ENCODE peak calls at places on chromosome 6, in ten cellular contexts. One of them, this sample, is unnamed.

GRCh38 chr6:15510536-15511247 is 152.1 kb downstream of the DTNBP1 start:
- DNase-seq in gastrocnemius medialis: peak; percentile 58
- DNase-seq in small intestine: no peak
- DNase-seq in effector memory CD4-positive, alpha-beta T cell: no peak
- DNase-seq in GM23248: no peak
- DNase-seq in spleen: peak; percentile 55
- DNase-seq in hepatocyte: no peak
- DNase-seq in endothelial cell of umbilical vein: no peak
- DNase-seq in fibroblast of lung: no peak
- DNase-seq in cardiac muscle cell: no peak
- DNase-seq in this sample: no peak

GRCh38 chr6:66962082-66962481 is 1255.1 kb upstream of the EYS start:
- DNase-seq in gastrocnemius medialis: no peak
- DNase-seq in small intestine: no peak
- DNase-seq in effector memory CD4-positive, alpha-beta T cell: no peak
- DNase-seq in GM23248: no peak
- DNase-seq in spleen: no peak
- DNase-seq in hepatocyte: no peak
- DNase-seq in endothelial cell of umbilical vein: no peak
- DNase-seq in fibroblast of lung: no peak
- DNase-seq in cardiac muscle cell: no peak
- DNase-seq in this sample: no peak

GRCh38 chr6:104728444-104728843 is 131.3 kb downstream of the HACE1 start:
- DNase-seq in gastrocnemius medialis: no peak
- DNase-seq in small intestine: no peak
- DNase-seq in effector memory CD4-positive, alpha-beta T cell: no peak
- DNase-seq in GM23248: no peak
- DNase-seq in spleen: no peak
- DNase-seq in hepatocyte: no peak
- DNase-seq in endothelial cell of umbilical vein: peak; percentile 26
- DNase-seq in fibroblast of lung: peak; percentile 7
- DNase-seq in cardiac muscle cell: peak; percentile 34
- DNase-seq in this sample: no peak

GRCh38 chr6:107386904-107387303 is 72.5 kb downstream of the PDSS2 start:
- DNase-seq in gastrocnemius medialis: no peak
- DNase-seq in small intestine: no peak
- DNase-seq in effector memory CD4-positive, alpha-beta T cell: no peak
- DNase-seq in GM23248: no peak
- DNase-seq in spleen: no peak
- DNase-seq in hepatocyte: no peak
- DNase-seq in endothelial cell of umbilical vein: no peak
- DNase-seq in fibroblast of lung: no peak
- DNase-seq in cardiac muscle cell: no peak
- DNase-seq in this sample: no peak

GRCh38 chr6:139027620-139028182 is 844 bp upstream of the ABRACL start:
- DNase-seq in gastrocnemius medialis: no peak
- DNase-seq in small intestine: peak; percentile 89
- DNase-seq in effector memory CD4-positive, alpha-beta T cell: peak; percentile 7
- DNase-seq in GM23248: peak; percentile 64
- DNase-seq in spleen: no peak
- DNase-seq in hepatocyte: peak; percentile 72
- DNase-seq in endothelial cell of umbilical vein: peak; percentile 52
- DNase-seq in fibroblast of lung: peak; percentile 45
- DNase-seq in cardiac muscle cell: peak; percentile 40
- DNase-seq in this sample: peak; percentile 30

GRCh38 chr6:138253731-138254130 is 35.4 kb upstream of the PBOV1 start:
- DNase-seq in gastrocnemius medialis: no peak
- DNase-seq in small intestine: no peak
- DNase-seq in effector memory CD4-positive, alpha-beta T cell: no peak
- DNase-seq in GM23248: no peak
- DNase-seq in spleen: no peak
- DNase-seq in hepatocyte: no peak
- DNase-seq in endothelial cell of umbilical vein: no peak
- DNase-seq in fibroblast of lung: no peak
- DNase-seq in cardiac muscle cell: no peak
- DNase-seq in this sample: no peak

GRCh38 chr6:151063339-151063738 is 176.4 kb upstream of the AKAP12 start:
- DNase-seq in gastrocnemius medialis: no peak
- DNase-seq in small intestine: no peak
- DNase-seq in effector memory CD4-positive, alpha-beta T cell: no peak
- DNase-seq in GM23248: peak; percentile 75
- DNase-seq in spleen: no peak
- DNase-seq in hepatocyte: no peak
- DNase-seq in endothelial cell of umbilical vein: peak; percentile 92
- DNase-seq in fibroblast of lung: peak; percentile 96
- DNase-seq in cardiac muscle cell: peak; percentile 40
- DNase-seq in this sample: peak; percentile 95

GRCh38 chr6:10269814-10270472 is 144.9 kb downstream of the TFAP2A start:
- DNase-seq in gastrocnemius medialis: no peak
- DNase-seq in small intestine: no peak
- DNase-seq in effector memory CD4-positive, alpha-beta T cell: no peak
- DNase-seq in GM23248: peak; percentile 50
- DNase-seq in spleen: no peak
- DNase-seq in hepatocyte: peak; percentile 11
- DNase-seq in endothelial cell of umbilical vein: no peak
- DNase-seq in fibroblast of lung: peak; percentile 34
- DNase-seq in cardiac muscle cell: no peak
- DNase-seq in this sample: peak; percentile 20

GRCh38 chr6:163460307-163460782 is 45.8 kb downstream of the QKI start:
- DNase-seq in gastrocnemius medialis: no peak
- DNase-seq in small intestine: peak; percentile 54
- DNase-seq in effector memory CD4-positive, alpha-beta T cell: no peak
- DNase-seq in GM23248: peak; percentile 78
- DNase-seq in spleen: no peak
- DNase-seq in hepatocyte: no peak
- DNase-seq in endothelial cell of umbilical vein: peak; percentile 84
- DNase-seq in fibroblast of lung: peak; percentile 72
- DNase-seq in cardiac muscle cell: peak; percentile 45
- DNase-seq in this sample: peak; percentile 63

GRCh38 chr6:163459007-163459406 is 44.5 kb downstream of the QKI start:
- DNase-seq in gastrocnemius medialis: no peak
- DNase-seq in small intestine: no peak
- DNase-seq in effector memory CD4-positive, alpha-beta T cell: no peak
- DNase-seq in GM23248: no peak
- DNase-seq in spleen: peak; percentile 41
- DNase-seq in hepatocyte: no peak
- DNase-seq in endothelial cell of umbilical vein: no peak
- DNase-seq in fibroblast of lung: peak; percentile 48
- DNase-seq in cardiac muscle cell: no peak
- DNase-seq in this sample: no peak

GRCh38 chr6:163455553-163455952 is 41.0 kb downstream of the QKI start:
- DNase-seq in gastrocnemius medialis: no peak
- DNase-seq in small intestine: no peak
- DNase-seq in effector memory CD4-positive, alpha-beta T cell: no peak
- DNase-seq in GM23248: peak; percentile 45
- DNase-seq in spleen: no peak
- DNase-seq in hepatocyte: no peak
- DNase-seq in endothelial cell of umbilical vein: no peak
- DNase-seq in fibroblast of lung: peak; percentile 77
- DNase-seq in cardiac muscle cell: no peak
- DNase-seq in this sample: peak; percentile 72

GRCh38 chr6:163459536-163459935 is 45.0 kb downstream of the QKI start:
- DNase-seq in gastrocnemius medialis: no peak
- DNase-seq in small intestine: no peak
- DNase-seq in effector memory CD4-positive, alpha-beta T cell: no peak
- DNase-seq in GM23248: no peak
- DNase-seq in spleen: no peak
- DNase-seq in hepatocyte: no peak
- DNase-seq in endothelial cell of umbilical vein: no peak
- DNase-seq in fibroblast of lung: peak; percentile 76
- DNase-seq in cardiac muscle cell: no peak
- DNase-seq in this sample: peak; percentile 76

DNA sequence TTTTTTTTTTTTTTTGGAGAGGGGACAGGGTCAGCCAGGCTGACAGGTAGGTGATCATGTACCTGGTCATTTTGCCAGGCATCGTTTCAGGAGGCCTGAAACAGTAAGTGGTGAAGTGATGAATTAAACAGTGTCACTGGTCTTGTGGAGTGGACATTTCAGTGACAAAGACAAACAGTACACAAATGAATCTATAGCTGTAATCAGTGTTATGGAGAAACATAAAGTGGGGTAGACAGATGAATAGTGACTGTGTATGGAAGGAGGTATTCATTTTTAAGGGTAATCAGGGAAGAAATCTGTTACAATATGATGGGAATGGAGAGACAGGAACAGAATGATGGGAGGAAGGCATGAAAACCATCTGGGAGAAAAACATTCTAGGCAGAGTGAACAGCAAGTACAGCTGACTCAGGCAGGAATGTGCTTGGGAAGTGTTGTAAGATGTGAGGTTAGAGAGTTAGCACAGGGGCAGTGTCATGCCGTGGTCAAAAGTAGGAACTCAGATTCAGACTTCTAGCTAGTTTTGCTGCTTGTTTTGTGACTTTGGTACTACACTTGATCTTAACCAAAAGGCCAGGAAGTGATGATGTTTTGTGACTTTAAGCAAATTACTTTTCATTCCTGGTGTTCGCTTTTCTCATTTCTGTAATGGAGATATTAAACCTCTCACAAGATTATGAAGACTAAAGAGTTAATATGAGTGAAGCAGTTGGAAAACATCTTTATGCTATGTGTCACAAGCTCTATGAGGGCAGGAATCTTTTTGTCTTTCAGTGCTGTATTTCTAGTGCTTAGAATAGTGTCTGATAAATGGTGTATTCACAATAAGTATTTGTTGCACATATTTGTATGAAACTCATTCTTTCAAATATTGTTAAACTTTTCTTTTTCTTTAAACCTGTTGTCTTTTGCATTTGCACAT is 43.4 kb downstream of the QKI start:
- DNase-seq in gastrocnemius medialis: peak; percentile 63
- DNase-seq in small intestine: peak; percentile 3
- DNase-seq in effector memory CD4-positive, alpha-beta T cell: no peak
- DNase-seq in GM23248: peak; percentile 95
- DNase-seq in spleen: no peak
- DNase-seq in hepatocyte: peak; percentile 39
- DNase-seq in endothelial cell of umbilical vein: peak; percentile 58
- DNase-seq in fibroblast of lung: peak; percentile 97
- DNase-seq in cardiac muscle cell: peak; percentile 93
- DNase-seq in this sample: peak; percentile 97
- H3K4me1 ChIP-seq in gastrocnemius medialis: peaks cover 91% of the 10 kb centered on the region
- H3K4me1 ChIP-seq in small intestine: peaks cover 3% of the 10 kb centered on the region
- H3K4me1 ChIP-seq in effector memory CD4-positive, alpha-beta T cell: peaks cover 19% of the 10 kb centered on the region
- H3K4me1 ChIP-seq in GM23248: peaks cover 67% of the 10 kb centered on the region
- H3K4me1 ChIP-seq in spleen: peaks cover 22% of the 10 kb centered on the region
- H3K4me1 ChIP-seq in hepatocyte: no peaks in the 10 kb centered on the region
- H3K4me1 ChIP-seq in endothelial cell of umbilical vein: peaks cover 43% of the 10 kb centered on the region
- H3K4me1 ChIP-seq in fibroblast of lung: peaks cover 25% of the 10 kb centered on the region
- H3K4me1 ChIP-seq in cardiac muscle cell: peaks cover 68% of the 10 kb centered on the region
- H3K4me1 ChIP-seq in this sample: peaks cover 39% of the 10 kb centered on the region

GRCh38 chr6:166614589-166614988 is 12.5 kb downstream of the RPS6KA2 start:
- DNase-seq in gastrocnemius medialis: no peak
- DNase-seq in small intestine: no peak
- DNase-seq in effector memory CD4-positive, alpha-beta T cell: no peak
- DNase-seq in GM23248: no peak
- DNase-seq in spleen: no peak
- DNase-seq in hepatocyte: no peak
- DNase-seq in endothelial cell of umbilical vein: no peak
- DNase-seq in fibroblast of lung: no peak
- DNase-seq in cardiac muscle cell: peak; percentile 27
- DNase-seq in this sample: no peak

GRCh38 chr6:166612471-166612881 is 14.6 kb downstream of the RPS6KA2 start:
- DNase-seq in gastrocnemius medialis: peak; percentile 67
- DNase-seq in small intestine: no peak
- DNase-seq in effector memory CD4-positive, alpha-beta T cell: no peak
- DNase-seq in GM23248: no peak
- DNase-seq in spleen: no peak
- DNase-seq in hepatocyte: no peak
- DNase-seq in endothelial cell of umbilical vein: no peak
- DNase-seq in fibroblast of lung: no peak
- DNase-seq in cardiac muscle cell: no peak
- DNase-seq in this sample: no peak

GRCh38 chr6:166615059-166615770 is 11.8 kb downstream of the RPS6KA2 start:
- DNase-seq in gastrocnemius medialis: peak; percentile 78
- DNase-seq in small intestine: no peak
- DNase-seq in effector memory CD4-positive, alpha-beta T cell: no peak
- DNase-seq in GM23248: peak; percentile 64
- DNase-seq in spleen: no peak
- DNase-seq in hepatocyte: no peak
- DNase-seq in endothelial cell of umbilical vein: peak; percentile 86
- DNase-seq in fibroblast of lung: peak; percentile 70
- DNase-seq in cardiac muscle cell: peak; percentile 60
- DNase-seq in this sample: peak; percentile 66

GRCh38 chr6:166616261-166617226 is 10.5 kb downstream of the RPS6KA2 start:
- DNase-seq in gastrocnemius medialis: no peak
- DNase-seq in small intestine: no peak
- DNase-seq in effector memory CD4-positive, alpha-beta T cell: no peak
- DNase-seq in GM23248: no peak
- DNase-seq in spleen: no peak
- DNase-seq in hepatocyte: no peak
- DNase-seq in endothelial cell of umbilical vein: no peak
- DNase-seq in fibroblast of lung: no peak
- DNase-seq in cardiac muscle cell: no peak
- DNase-seq in this sample: no peak

GRCh38 chr6:166614171-166614583 is 12.9 kb downstream of the RPS6KA2 start:
- DNase-seq in gastrocnemius medialis: no peak
- DNase-seq in small intestine: no peak
- DNase-seq in effector memory CD4-positive, alpha-beta T cell: no peak
- DNase-seq in GM23248: no peak
- DNase-seq in spleen: no peak
- DNase-seq in hepatocyte: no peak
- DNase-seq in endothelial cell of umbilical vein: no peak
- DNase-seq in fibroblast of lung: no peak
- DNase-seq in cardiac muscle cell: no peak
- DNase-seq in this sample: no peak
- H3K4me1 ChIP-seq in gastrocnemius medialis: peaks cover 76% of the 10 kb centered on the region
- H3K4me1 ChIP-seq in small intestine: peaks cover 3% of the 10 kb centered on the region
- H3K4me1 ChIP-seq in effector memory CD4-positive, alpha-beta T cell: no peaks in the 10 kb centered on the region
- H3K4me1 ChIP-seq in GM23248: peaks cover 21% of the 10 kb centered on the region
- H3K4me1 ChIP-seq in spleen: no peaks in the 10 kb centered on the region
- H3K4me1 ChIP-seq in hepatocyte: peaks cover 19% of the 10 kb centered on the region
- H3K4me1 ChIP-seq in endothelial cell of umbilical vein: peaks cover 33% of the 10 kb centered on the region
- H3K4me1 ChIP-seq in fibroblast of lung: peaks cover 29% of the 10 kb centered on the region
- H3K4me1 ChIP-seq in cardiac muscle cell: peaks cover 17% of the 10 kb centered on the region
- H3K4me1 ChIP-seq in this sample: peaks cover 30% of the 10 kb centered on the region

GRCh38 chr6:47248446-47248845 is 61.3 kb downstream of the TNFRSF21 start:
- DNase-seq in gastrocnemius medialis: no peak
- DNase-seq in small intestine: no peak
- DNase-seq in effector memory CD4-positive, alpha-beta T cell: no peak
- DNase-seq in GM23248: no peak
- DNase-seq in spleen: no peak
- DNase-seq in hepatocyte: no peak
- DNase-seq in endothelial cell of umbilical vein: peak; percentile 37
- DNase-seq in fibroblast of lung: no peak
- DNase-seq in cardiac muscle cell: peak; percentile 50
- DNase-seq in this sample: no peak

GRCh38 chr6:47245745-47246371 is 63.8 kb downstream of the TNFRSF21 start:
- DNase-seq in gastrocnemius medialis: no peak
- DNase-seq in small intestine: no peak
- DNase-seq in effector memory CD4-positive, alpha-beta T cell: no peak
- DNase-seq in GM23248: no peak
- DNase-seq in spleen: no peak
- DNase-seq in hepatocyte: no peak
- DNase-seq in endothelial cell of umbilical vein: no peak
- DNase-seq in fibroblast of lung: no peak
- DNase-seq in cardiac muscle cell: peak; percentile 35
- DNase-seq in this sample: no peak

GRCh38 chr6:47247227-47247797 is 62.4 kb downstream of the TNFRSF21 start:
- DNase-seq in gastrocnemius medialis: peak; percentile 9
- DNase-seq in small intestine: peak; percentile 74
- DNase-seq in effector memory CD4-positive, alpha-beta T cell: no peak
- DNase-seq in GM23248: peak; percentile 21
- DNase-seq in spleen: no peak
- DNase-seq in hepatocyte: no peak
- DNase-seq in endothelial cell of umbilical vein: peak; percentile 69
- DNase-seq in fibroblast of lung: no peak
- DNase-seq in cardiac muscle cell: peak; percentile 49
- DNase-seq in this sample: no peak

GRCh38 chr6:47250302-47250701 is 59.4 kb downstream of the TNFRSF21 start:
- DNase-seq in gastrocnemius medialis: no peak
- DNase-seq in small intestine: no peak
- DNase-seq in effector memory CD4-positive, alpha-beta T cell: no peak
- DNase-seq in GM23248: no peak
- DNase-seq in spleen: no peak
- DNase-seq in hepatocyte: no peak
- DNase-seq in endothelial cell of umbilical vein: no peak
- DNase-seq in fibroblast of lung: no peak
- DNase-seq in cardiac muscle cell: no peak
- DNase-seq in this sample: no peak

GRCh38 chr6:47246556-47246955 is 63.1 kb downstream of the TNFRSF21 start:
- DNase-seq in gastrocnemius medialis: no peak
- DNase-seq in small intestine: no peak
- DNase-seq in effector memory CD4-positive, alpha-beta T cell: no peak
- DNase-seq in GM23248: no peak
- DNase-seq in spleen: no peak
- DNase-seq in hepatocyte: no peak
- DNase-seq in endothelial cell of umbilical vein: no peak
- DNase-seq in fibroblast of lung: no peak
- DNase-seq in cardiac muscle cell: no peak
- DNase-seq in this sample: no peak
- H3K4me1 ChIP-seq in gastrocnemius medialis: peaks cover 18% of the 10 kb centered on the region
- H3K4me1 ChIP-seq in small intestine: peaks cover 22% of the 10 kb centered on the region
- H3K4me1 ChIP-seq in effector memory CD4-positive, alpha-beta T cell: no peaks in the 10 kb centered on the region
- H3K4me1 ChIP-seq in GM23248: peaks cover 6% of the 10 kb centered on the region
- H3K4me1 ChIP-seq in spleen: peaks cover 9% of the 10 kb centered on the region
- H3K4me1 ChIP-seq in hepatocyte: peaks cover 22% of the 10 kb centered on the region
- H3K4me1 ChIP-seq in endothelial cell of umbilical vein: peaks cover 14% of the 10 kb centered on the region
- H3K4me1 ChIP-seq in fibroblast of lung: no peaks in the 10 kb centered on the region
- H3K4me1 ChIP-seq in cardiac muscle cell: peaks cover 41% of the 10 kb centered on the region
- H3K4me1 ChIP-seq in this sample: peaks cover 13% of the 10 kb centered on the region

DNA sequence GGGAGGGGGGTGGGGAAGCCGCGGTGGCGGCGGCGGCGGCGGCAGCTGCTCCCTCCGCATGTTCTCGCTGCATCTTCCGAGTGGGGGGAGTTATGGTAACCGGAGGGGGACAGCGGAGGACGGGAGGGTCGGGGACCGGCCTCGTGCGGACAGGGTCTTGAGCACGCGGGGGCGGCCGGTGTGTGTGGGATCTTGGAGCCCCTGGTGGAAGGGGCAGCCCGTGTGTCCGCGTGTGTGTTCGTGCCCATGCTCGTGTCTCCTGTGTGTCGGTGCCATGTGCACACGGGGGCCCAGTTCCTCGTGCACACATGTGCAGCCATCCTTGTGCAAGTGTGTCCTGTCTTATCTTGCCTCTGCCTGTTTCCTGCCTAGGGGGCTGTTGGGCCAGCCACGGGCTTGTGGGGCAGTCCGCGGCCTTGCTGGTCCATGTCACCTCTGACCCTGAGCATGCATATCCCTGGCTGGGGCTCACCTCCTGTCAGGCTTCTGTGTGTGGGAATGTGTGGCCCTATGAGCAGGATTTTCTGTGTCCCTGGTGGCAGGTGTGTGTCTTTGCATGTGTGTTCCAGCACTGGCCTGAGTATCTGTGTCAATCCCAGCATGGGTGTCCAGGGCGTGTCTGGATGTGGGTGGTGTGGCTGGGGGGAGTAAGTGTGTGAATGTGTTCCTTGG is 8.5 kb downstream of the SYNGAP1 start:
- DNase-seq in gastrocnemius medialis: no peak
- DNase-seq in small intestine: peak; percentile 54
- DNase-seq in effector memory CD4-positive, alpha-beta T cell: no peak
- DNase-seq in GM23248: peak; percentile 75
- DNase-seq in spleen: peak; percentile 90
- DNase-seq in hepatocyte: peak; percentile 67
- DNase-seq in endothelial cell of umbilical vein: peak; percentile 36
- DNase-seq in fibroblast of lung: no peak
- DNase-seq in cardiac muscle cell: peak; percentile 34
- DNase-seq in this sample: no peak
- H3K4me1 ChIP-seq in gastrocnemius medialis: peaks cover 24% of the 10 kb centered on the region
- H3K4me1 ChIP-seq in small intestine: peaks cover 9% of the 10 kb centered on the region
- H3K4me1 ChIP-seq in effector memory CD4-positive, alpha-beta T cell: peaks cover 55% of the 10 kb centered on the region
- H3K4me1 ChIP-seq in GM23248: peaks cover 22% of the 10 kb centered on the region
- H3K4me1 ChIP-seq in spleen: peaks cover 34% of the 10 kb centered on the region
- H3K4me1 ChIP-seq in hepatocyte: peaks cover 45% of the 10 kb centered on the region
- H3K4me1 ChIP-seq in endothelial cell of umbilical vein: peaks cover 33% of the 10 kb centered on the region
- H3K4me1 ChIP-seq in fibroblast of lung: peaks cover 36% of the 10 kb centered on the region
- H3K4me1 ChIP-seq in cardiac muscle cell: peaks cover 52% of the 10 kb centered on the region
- H3K4me1 ChIP-seq in this sample: peaks cover 50% of the 10 kb centered on the region

This sample was measured in astrocyte.